ENCODE peak calls at places on chromosomes 6 and 20, in four cellular contexts. N is anterior cingulate cortex; W is NCI-H1048; S is activated CD4-positive, alpha-beta T cell treated with anti-CD3 and anti-CD28 coated beads, Interleukin-2, amount 10 ng/mL, durations not matched to agents 7 days and 5 days. I is an unnamed sample.

GRCh38 chr20:33450867-33451266 is 7.3 kb upstream of the SNTA1 start:
- DNase-seq in N (no peak), W (no peak), S (no peak), I (no peak)

GRCh38 chr6:149854532-149854931 is 9.6 kb downstream of the LRP11 start:
- DNase-seq in N (no peak), W (no peak), S (no peak), I (no peak)

GRCh38 chr20:53547664-53548239 is 45.9 kb downstream of the ZNF217 start:
- DNase-seq in N (no peak), W (peak), S (peak), I (peak)

GRCh38 chr6:111952326-111952725 is 79.1 kb upstream of the FYN start:
- DNase-seq in N (no peak), W (no peak), S (no peak), I (no peak)

GRCh38 chr20:34318609-34319443 is 15.7 kb upstream of the AHCY start:
- DNase-seq in N (no peak), W (no peak), S (no peak), I (no peak)

GRCh38 chr6:11012295-11012754 is 31.8 kb downstream of the ELOVL2 start:
- DNase-seq in N (no peak), W (no peak), S (no peak), I (no peak)

GRCh38 chr6:44119704-44120262 is 7.5 kb downstream of the MRPL14 start:
- DNase-seq in N (no peak), W (no peak), S (no peak), I (no peak)

GRCh38 chr6:108635505-108636226 is 74.9 kb downstream of the FOXO3 start:
- DNase-seq in N (no peak), W (no peak), S (peak), I (no peak)

GRCh38 chr6:39934060-39934757 is at the start of gene MOCS1:
- DNase-seq in N (peak), W (no peak), S (peak), I (no peak)

GRCh38 chr6:33995873-33996475 is 149.9 kb downstream of the GRM4 start:
- DNase-seq in N (no peak), W (no peak), S (no peak), I (no peak)

GRCh38 chr6:166588691-166589333 is 2.3 kb upstream of the RAMACL start:
- DNase-seq in N (no peak), W (no peak), S (no peak), I (no peak)

GRCh38 chr6:13766201-13766634 is 48.1 kb downstream of the MCUR1 start:
- DNase-seq in N (no peak), W (no peak), S (no peak), I (peak)

GRCh38 chr20:56417911-56418310 is 5.9 kb downstream of the CASS4 start:
- DNase-seq in N (no peak), W (no peak), S (no peak), I (no peak)

GRCh38 chr20:54566224-54566750 is 90.9 kb downstream of the DOK5 start:
- DNase-seq in N (no peak), W (no peak), S (no peak), I (no peak)

GRCh38 chr6:41092421-41093140 is 19.8 kb downstream of the NFYA start:
- DNase-seq in N (no peak), W (no peak), S (no peak), I (no peak)